ENCODE peak calls at places on chromosomes 1 and 21, in four cellular contexts. One of them, this sample, is unnamed.

GRCh38 chr1:202016022-202016624 is 5.7 kb downstream of the ELF3 start:
- DNase-seq in heart right ventricle: no peak
- DNase-seq in spleen: no peak
- DNase-seq in adrenal gland: no peak
- DNase-seq in this sample: peak; percentile 29

GRCh38 chr1:240404286-240404685 is 207.7 kb downstream of the GREM2 start:
- DNase-seq in heart right ventricle: no peak
- DNase-seq in spleen: no peak
- DNase-seq in adrenal gland: no peak
- DNase-seq in this sample: no peak

GRCh38 chr1:10532357-10532756 is 57.6 kb downstream of the PEX14 start:
- DNase-seq in spleen: no peak
- DNase-seq in heart right ventricle: no peak
- DNase-seq in adrenal gland: no peak
- DNase-seq in this sample: no peak

GRCh38 chr1:218529691-218530310 is 184.7 kb downstream of the TGFB2 start:
- DNase-seq in adrenal gland: no peak
- DNase-seq in heart right ventricle: no peak
- DNase-seq in spleen: no peak
- DNase-seq in this sample: no peak

GRCh38 chr1:8004803-8005573 is 21.1 kb downstream of the ERRFI1 start:
- DNase-seq in adrenal gland: peak; percentile 96
- DNase-seq in spleen: no peak
- DNase-seq in heart right ventricle: peak; percentile 56
- DNase-seq in this sample: peak; percentile 94

GRCh38 chr1:176567190-176567794 is 104.3 kb downstream of the PAPPA2 start:
- DNase-seq in heart right ventricle: no peak
- DNase-seq in adrenal gland: no peak
- DNase-seq in spleen: no peak
- DNase-seq in this sample: peak; percentile 59

GRCh38 chr1:181038399-181038873 is 4.7 kb downstream of the MR1 start:
- DNase-seq in adrenal gland: peak; percentile 36
- DNase-seq in spleen: no peak
- DNase-seq in heart right ventricle: peak; percentile 69
- DNase-seq in this sample: peak; percentile 52

GRCh38 chr1:99603699-99604595 is 42.0 kb upstream of the PALMD start:
- DNase-seq in spleen: no peak
- DNase-seq in heart right ventricle: no peak
- DNase-seq in adrenal gland: no peak
- DNase-seq in this sample: peak; percentile 53

GRCh38 chr1:239888639-239889038 is 203.0 kb upstream of the FMN2 start:
- DNase-seq in adrenal gland: no peak
- DNase-seq in spleen: no peak
- DNase-seq in heart right ventricle: no peak
- DNase-seq in this sample: no peak

GRCh38 chr1:11147371-11147770 is 41.8 kb upstream of the ANGPTL7 start:
- DNase-seq in spleen: no peak
- DNase-seq in adrenal gland: no peak
- DNase-seq in heart right ventricle: no peak
- DNase-seq in this sample: peak; percentile 9

GRCh38 chr1:233359431-233359830 is 31.9 kb downstream of the MAP3K21 start:
- DNase-seq in adrenal gland: no peak
- DNase-seq in heart right ventricle: no peak
- DNase-seq in spleen: no peak
- DNase-seq in this sample: no peak

GRCh38 chr21:17725339-17725738 is 93.8 kb downstream of the C21orf91 start:
- DNase-seq in spleen: no peak
- DNase-seq in adrenal gland: no peak
- DNase-seq in heart right ventricle: no peak
- DNase-seq in this sample: no peak

GRCh38 chr1:78068681-78069283 is 23.0 kb downstream of the GIPC2 start:
- DNase-seq in adrenal gland: no peak
- DNase-seq in heart right ventricle: peak; percentile 46
- DNase-seq in spleen: no peak
- DNase-seq in this sample: no peak

GRCh38 chr1:31856140-31856539 is 40.3 kb upstream of the SPOCD1 start:
- DNase-seq in spleen: no peak
- DNase-seq in heart right ventricle: no peak
- DNase-seq in adrenal gland: no peak
- DNase-seq in this sample: no peak

GRCh38 chr1:92123868-92124267 is 43.7 kb downstream of the BTBD8 start:
- DNase-seq in spleen: no peak
- DNase-seq in adrenal gland: no peak
- DNase-seq in heart right ventricle: no peak
- DNase-seq in this sample: no peak

GRCh38 chr1:99472893-99473292 is 173.0 kb upstream of the PALMD start:
- DNase-seq in heart right ventricle: no peak
- DNase-seq in adrenal gland: no peak
- DNase-seq in spleen: no peak
- DNase-seq in this sample: no peak

GRCh38 chr1:87513971-87514660 is 185.4 kb downstream of the LMO4 start:
- DNase-seq in adrenal gland: no peak
- DNase-seq in heart right ventricle: no peak
- DNase-seq in spleen: no peak
- DNase-seq in this sample: no peak

GRCh38 chr1:62481681-62482080 is 44.8 kb downstream of the USP1 start:
- DNase-seq in spleen: no peak
- DNase-seq in adrenal gland: no peak
- DNase-seq in heart right ventricle: no peak
- DNase-seq in this sample: no peak

DNA sequence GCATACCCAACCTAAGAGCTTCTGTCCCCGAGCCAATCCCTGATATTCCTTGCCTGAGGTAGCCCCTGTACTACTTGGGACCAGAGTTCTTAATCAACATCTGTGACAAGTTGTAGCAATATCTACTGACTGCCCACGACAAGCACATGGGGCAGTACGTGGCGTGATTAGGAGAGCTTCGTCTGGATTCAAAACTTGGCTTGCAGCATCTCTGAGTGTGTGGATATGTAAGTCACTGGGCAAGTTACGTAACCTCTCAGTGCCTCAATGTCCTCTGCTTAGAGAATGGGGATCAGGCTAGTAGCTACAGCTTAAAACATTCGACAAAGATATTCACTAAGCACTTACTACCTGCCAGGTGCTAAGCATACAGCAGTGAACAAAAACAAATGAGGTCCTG is 5.0 kb downstream of the HSPG2 start:
- DNase-seq in spleen: no peak
- DNase-seq in adrenal gland: peak; percentile 85
- DNase-seq in heart right ventricle: no peak
- DNase-seq in this sample: no peak
- H3K4me3 ChIP-seq in spleen: no peak overlapping the region
- H3K4me3 ChIP-seq in adrenal gland: no peak overlapping the region
- H3K4me3 ChIP-seq in heart right ventricle: peak overlapping the region; percentile 76
- H3K4me3 ChIP-seq in this sample: no peak overlapping the region

DNA sequence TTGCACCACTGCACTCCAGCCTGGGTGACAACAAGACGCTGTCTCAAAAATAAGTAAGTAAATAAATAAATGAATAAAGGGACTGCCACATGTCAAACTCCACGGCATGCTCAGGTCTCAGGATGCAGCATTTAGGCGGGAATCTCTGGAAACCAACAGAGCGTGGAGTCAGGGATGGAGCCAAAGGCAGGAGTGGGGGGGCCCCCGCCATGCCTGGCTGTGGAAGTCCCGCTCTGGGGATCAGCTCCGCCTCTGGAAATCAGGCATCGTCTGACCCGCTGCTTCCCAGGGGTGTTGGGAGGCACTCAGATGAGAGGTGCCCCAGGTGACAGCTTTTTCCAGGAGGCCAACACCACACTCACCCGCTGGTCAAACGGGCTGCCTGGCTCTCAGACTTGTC is 20.2 kb downstream of the KIF17 start:
- DNase-seq in heart right ventricle: no peak
- DNase-seq in spleen: no peak
- DNase-seq in adrenal gland: no peak
- DNase-seq in this sample: no peak
- H3K4me3 ChIP-seq in heart right ventricle: no peak overlapping the region
- H3K4me3 ChIP-seq in spleen: no peak overlapping the region
- H3K4me3 ChIP-seq in adrenal gland: no peak overlapping the region
- H3K4me3 ChIP-seq in this sample: no peak overlapping the region

DNA sequence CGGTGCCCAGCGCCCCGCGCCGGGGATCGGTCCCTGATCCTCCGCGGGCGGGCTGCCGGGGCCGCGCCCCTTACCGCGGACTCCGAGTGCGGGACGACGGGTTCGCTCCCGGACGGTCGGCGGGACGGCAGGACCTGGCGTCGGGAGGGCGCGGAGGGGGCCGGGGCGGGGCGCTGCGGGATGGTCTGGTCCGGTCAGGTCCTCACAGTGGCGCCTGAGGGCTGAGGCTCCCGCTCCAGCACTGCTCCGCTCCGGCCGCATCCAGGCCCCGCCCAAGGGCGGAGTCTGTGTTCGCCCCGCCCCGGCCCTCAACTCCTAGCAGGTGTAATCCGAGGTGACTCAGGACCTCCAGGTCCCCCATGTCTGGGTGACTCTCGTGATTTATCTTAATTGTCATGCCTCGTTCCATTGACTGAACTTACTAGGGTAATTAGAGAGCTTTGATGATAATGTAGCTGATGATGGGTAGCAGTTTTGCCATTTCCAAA is at the start of gene RAB3B:
- DNase-seq in spleen: peak; percentile 85
- DNase-seq in adrenal gland: peak; percentile 60
- DNase-seq in heart right ventricle: peak; percentile 6
- DNase-seq in this sample: peak; percentile 64
- H3K4me3 ChIP-seq in spleen: peak within 1 kb of the TSS; percentile 56
- H3K4me3 ChIP-seq in adrenal gland: no peak within 1 kb of the TSS
- H3K4me3 ChIP-seq in heart right ventricle: peak within 1 kb of the TSS; percentile 43
- H3K4me3 ChIP-seq in this sample: peak within 1 kb of the TSS; percentile 55

DNA sequence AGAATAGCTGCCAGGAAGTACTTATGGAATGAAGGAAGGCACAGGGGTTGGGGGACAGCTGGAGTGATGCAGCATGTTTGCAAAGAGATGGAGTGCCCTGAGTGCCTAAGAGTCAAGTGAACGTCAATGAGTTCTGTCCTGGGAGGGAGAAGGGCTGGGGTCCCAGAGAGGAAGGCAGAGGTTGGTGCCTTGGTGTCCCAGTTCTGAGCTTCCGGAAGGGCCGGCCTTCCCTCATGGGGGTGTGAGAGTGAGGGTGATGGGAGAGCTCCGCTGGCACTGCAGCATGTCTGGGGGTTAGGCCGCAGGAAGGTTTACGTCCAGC is 17.6 kb downstream of the NES start:
- DNase-seq in adrenal gland: no peak
- DNase-seq in heart right ventricle: no peak
- DNase-seq in spleen: no peak
- DNase-seq in this sample: no peak
- H3K4me3 ChIP-seq in adrenal gland: no peak overlapping the region
- H3K4me3 ChIP-seq in heart right ventricle: peak overlapping the region; percentile 21
- H3K4me3 ChIP-seq in spleen: peak overlapping the region; percentile 16
- H3K4me3 ChIP-seq in this sample: no peak overlapping the region

GRCh38 chr1:173302366-173302765 is 95.2 kb upstream of the TNFSF4 start:
- DNase-seq in heart right ventricle: no peak
- DNase-seq in adrenal gland: no peak
- DNase-seq in spleen: no peak
- DNase-seq in this sample: no peak
- H3K4me3 ChIP-seq in heart right ventricle: no peak overlapping the region
- H3K4me3 ChIP-seq in adrenal gland: no peak overlapping the region
- H3K4me3 ChIP-seq in spleen: no peak overlapping the region
- H3K4me3 ChIP-seq in this sample: no peak overlapping the region